ENCODE peak calls at places on chromosome 18, in nine cellular contexts. S is fibroblast of the aortic adventitia, D is mucosa of descending colon, M is mammary epithelial cell, I is transverse colon, F is prostate gland, Z is psoas muscle, B is fibroblast of mammary gland, C is HepG2. A is an unnamed sample.

GRCh38 chr18:43661570-43661969 is 384.3 kb upstream of the SYT4 start:
- DNase-seq in S (peak), D (no peak), M (peak), I (no peak), F (no peak), Z (no peak), B (peak), C (peak), A (peak)

GRCh38 chr18:33580540-33580939 is 2.5 kb downstream of the ASXL3 start:
- DNase-seq in S (no peak), D (no peak), M (no peak), I (no peak), F (no peak), Z (no peak), B (no peak), C (no peak), A (no peak)

GRCh38 chr18:35938158-35938557 is 34.3 kb upstream of the RMP24 start:
- DNase-seq in S (peak), D (no peak), M (peak), I (no peak), F (no peak), Z (no peak), B (no peak), C (no peak), A (no peak)

GRCh38 chr18:12336251-12336650 is 28.2 kb downstream of the TUBB6 start:
- DNase-seq in S (no peak), D (no peak), M (peak), I (no peak), F (no peak), Z (no peak), B (no peak), C (no peak), A (no peak)

GRCh38 chr18:50847192-50847591 is 27.4 kb upstream of the MRO start:
- DNase-seq in S (peak), D (no peak), M (no peak), I (no peak), F (no peak), Z (no peak), B (peak), C (no peak), A (peak)

GRCh38 chr18:37253424-37254255 is 312.0 kb downstream of the CELF4 start:
- DNase-seq in S (no peak), D (peak), M (no peak), I (no peak), F (no peak), Z (no peak), B (no peak), C (no peak), A (no peak)

GRCh38 chr18:47736376-47737140 is 193.9 kb downstream of the SMAD2 start:
- DNase-seq in S (no peak), D (no peak), M (no peak), I (no peak), F (no peak), Z (no peak), B (no peak), C (no peak), A (no peak)

GRCh38 chr18:64720781-64721464 is 572.0 kb upstream of the LINC00305 start:
- DNase-seq in S (no peak), D (peak), M (no peak), I (peak), F (no peak), Z (no peak), B (no peak), C (peak), A (no peak)

GRCh38 chr18:50009772-50010171 is 185.2 kb downstream of the MYO5B start:
- DNase-seq in S (peak), D (peak), M (peak), I (peak), F (peak), Z (no peak), B (peak), C (peak), A (no peak)

GRCh38 chr18:63681449-63682381 is 20.0 kb upstream of the SERPINB3 start:
- DNase-seq in S (no peak), D (no peak), M (no peak), I (no peak), F (peak), Z (no peak), B (no peak), C (peak), A (no peak)

GRCh38 chr18:79934311-79935097 is 16.9 kb downstream of the SLC66A2 start:
- DNase-seq in S (no peak), D (peak), M (no peak), I (peak), F (no peak), Z (no peak), B (no peak), C (peak), A (no peak)

DNA sequence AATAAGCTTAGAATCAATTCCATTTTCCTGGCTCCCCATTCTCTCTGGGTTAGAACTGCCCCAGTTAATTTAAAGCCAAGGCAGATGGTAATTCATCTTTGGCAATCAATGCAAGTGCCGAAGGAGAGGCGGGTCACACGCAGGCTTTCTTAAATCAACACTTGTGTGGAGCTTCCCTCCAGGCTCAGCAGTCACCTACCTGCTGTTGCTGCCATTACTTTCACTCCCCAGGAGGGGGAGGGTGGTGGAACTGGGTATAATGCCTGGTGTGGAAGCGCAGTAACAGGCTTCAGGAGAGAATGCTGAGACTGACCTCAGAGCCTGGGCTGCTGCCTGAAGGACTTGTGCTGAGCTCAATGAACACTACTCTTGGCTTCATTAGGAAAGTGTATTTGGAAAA is 19.2 kb downstream of the TTR start:
- DNase-seq in S (peak), D (peak), M (no peak), I (peak), F (no peak), Z (no peak), B (peak), C (peak), A (peak)
- TF ChIP-seq CTCF in S (peak), D (no peak), M (peak), I (peak), F (no peak), Z (peak), B (peak), C (peak), A (peak)

DNA sequence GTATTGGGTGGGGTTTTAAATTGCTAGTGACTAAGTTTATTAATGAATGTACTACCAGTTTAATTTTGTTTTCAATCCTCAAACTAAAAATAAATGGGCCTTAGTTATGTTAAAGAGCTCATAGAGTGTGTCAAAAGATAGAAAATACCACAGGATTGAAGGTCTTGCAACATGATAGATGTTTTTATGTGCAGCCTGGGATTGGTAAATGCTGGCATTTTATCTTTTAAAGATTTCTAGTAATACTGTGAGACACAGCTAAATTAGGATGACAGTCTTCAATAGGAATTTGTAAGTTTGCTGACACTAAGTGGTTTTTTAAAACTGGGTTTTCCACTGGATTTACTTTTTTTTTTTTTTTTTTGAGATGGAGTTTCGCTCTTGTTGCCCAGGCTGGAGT is 122.3 kb downstream of the HAUS1 start:
- DNase-seq in S (peak), D (no peak), M (no peak), I (no peak), F (no peak), Z (no peak), B (peak), C (no peak), A (no peak)
- H3K4me3 ChIP-seq in S (no peak), D (no peak), M (no peak), I (no peak), F (no peak), Z (no peak), B (no peak), C (no peak), A (no peak)

GRCh38 chr18:13658444-13659204 is 67.7 kb downstream of the FAM210A start:
- DNase-seq in S (no peak), D (no peak), M (no peak), I (no peak), F (no peak), Z (no peak), B (no peak), C (no peak), A (no peak)
- TF ChIP-seq CTCF in S (no peak), D (no peak), M (no peak), I (no peak), F (no peak), Z (no peak), B (no peak), C (no peak), A (no peak)

DNA sequence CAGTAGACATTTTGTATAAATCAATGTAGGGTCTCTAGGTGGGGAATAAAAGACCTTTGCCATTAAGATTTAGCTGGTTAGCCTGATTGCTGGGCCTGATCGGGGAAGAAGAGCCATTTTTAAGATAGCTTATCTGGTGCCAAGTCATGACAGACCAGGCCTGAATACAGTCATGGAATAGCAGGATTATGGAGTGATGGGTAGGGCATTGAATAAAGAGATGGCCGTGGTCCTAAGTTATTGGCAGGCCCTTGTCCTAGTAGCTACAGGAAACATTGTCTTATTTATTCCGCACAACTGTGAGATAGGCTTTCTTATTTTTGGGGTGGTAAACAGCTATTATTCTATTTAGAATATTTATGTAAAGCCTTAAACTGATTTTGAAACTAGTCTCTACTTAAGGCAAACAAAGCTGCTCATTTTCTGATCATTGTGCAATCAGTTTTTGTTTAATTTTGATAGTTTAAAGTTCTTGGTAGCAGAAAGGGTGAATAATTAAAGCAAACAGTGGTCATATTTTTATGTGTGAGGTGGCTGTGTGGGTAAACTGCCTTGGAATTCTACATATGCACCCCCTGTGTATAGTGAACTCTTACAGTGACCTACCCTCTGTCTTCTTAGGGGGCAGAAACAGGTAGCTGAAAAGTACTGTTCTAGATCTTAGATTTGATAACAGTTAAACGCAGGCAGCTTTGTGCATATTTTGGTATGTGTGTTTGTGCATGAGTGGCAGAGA is 22.6 kb downstream of the ZNF236 start:
- DNase-seq in S (no peak), D (no peak), M (no peak), I (no peak), F (no peak), Z (no peak), B (no peak), C (peak), A (no peak)
- H3K4me3 ChIP-seq in S (no peak), D (no peak), M (no peak), I (no peak), F (no peak), Z (no peak), B (no peak), C (no peak), A (no peak)

GRCh38 chr18:9808190-9808529 is 77.6 kb upstream of the TXNDC2 start:
- DNase-seq in S (no peak), D (no peak), M (no peak), I (no peak), F (no peak), Z (no peak), B (no peak), C (no peak), A (no peak)
- TF ChIP-seq CTCF in S (no peak), D (no peak), M (no peak), I (no peak), F (no peak), Z (no peak), B (no peak), C (no peak), A (no peak)

DNA sequence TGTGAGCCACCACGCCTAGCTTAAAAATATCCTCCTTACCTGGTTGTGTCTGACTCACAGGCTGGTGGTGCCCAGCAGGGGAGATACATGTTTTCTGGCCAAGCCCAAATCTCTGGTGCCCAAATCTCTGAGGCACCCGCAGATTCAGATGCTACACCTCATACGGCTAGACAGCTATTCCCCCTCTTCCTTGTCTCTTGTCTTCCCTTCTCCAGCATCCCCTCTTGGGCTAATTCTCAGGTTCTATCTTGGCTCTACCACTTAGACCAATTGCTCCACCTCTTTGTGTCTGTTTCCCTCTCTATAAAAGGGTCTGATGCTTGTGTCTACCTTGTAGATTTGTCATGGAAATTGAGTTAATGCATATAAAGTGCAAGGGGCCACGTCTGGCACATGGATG is 13.4 kb downstream of the LAMA3 start:
- DNase-seq in S (no peak), D (no peak), M (no peak), I (no peak), F (no peak), Z (no peak), B (no peak), C (no peak), A (no peak)
- H3K4me3 ChIP-seq in S (no peak), D (no peak), M (no peak), I (no peak), F (no peak), Z (no peak), B (no peak), C (no peak), A (no peak)

GRCh38 chr18:23824235-23824634 is 135.0 kb downstream of the LAMA3 start:
- DNase-seq in S (no peak), D (no peak), M (no peak), I (no peak), F (no peak), Z (no peak), B (peak), C (no peak), A (no peak)
- TF ChIP-seq CTCF in S (no peak), D (no peak), M (peak), I (no peak), F (no peak), Z (no peak), B (no peak), C (peak), A (no peak)

GRCh38 chr18:22183647-22184161 is 14.3 kb downstream of the GATA6 start:
- DNase-seq in S (peak), D (no peak), M (no peak), I (no peak), F (no peak), Z (no peak), B (no peak), C (no peak), A (no peak)
- H3K4me3 ChIP-seq in S (peak), D (no peak), M (no peak), I (no peak), F (no peak), Z (no peak), B (no peak), C (no peak), A (no peak)